ENCODE peak calls at places on chromosomes 6 and 20, in seven cellular contexts. V is brain microvascular endothelial cell, J is NCI-H1436, S is progenitor cell of endocrine pancreas, B is foreskin melanocyte, Y is SJSA1, I is T-helper 1 cell. W is an unnamed sample.

GRCh38 chr6:16004934-16005673 is 123.8 kb upstream of the MYLIP start:
- DNase-seq in V (no peak), J (no peak), S (no peak), B (no peak), Y (no peak), I (no peak), W (no peak)

GRCh38 chr20:59671661-59672471 is 67.5 kb downstream of the PHACTR3 start:
- DNase-seq in V (no peak), J (no peak), S (no peak), B (no peak), Y (peak; percentile 31), I (no peak), W (no peak)

GRCh38 chr6:79495246-79495645 is 42.0 kb downstream of the LCA5 start:
- DNase-seq in V (no peak), J (no peak), S (no peak), B (no peak), Y (no peak), I (no peak), W (no peak)

GRCh38 chr6:28816909-28817807 is 106.6 kb downstream of the TRIM27 start:
- DNase-seq in V (peak; percentile 90), J (no peak), S (no peak), B (peak; percentile 58), Y (peak; percentile 57), I (no peak), W (no peak)

GRCh38 chr6:137862419-137863125 is 4.5 kb upstream of the TNFAIP3 start:
- DNase-seq in V (no peak), J (no peak), S (no peak), B (peak; percentile 29), Y (no peak), I (no peak), W (no peak)

GRCh38 chr6:118650500-118651281 is 700 bp downstream of the CEP85L start:
- DNase-seq in V (peak; percentile 34), J (peak; percentile 9), S (peak; percentile 41), B (no peak), Y (peak; percentile 60), I (peak; percentile 44), W (no peak)

GRCh38 chr6:149563203-149563927 is 2.8 kb upstream of the GINM1 start:
- DNase-seq in V (peak; percentile 58), J (no peak), S (no peak), B (no peak), Y (no peak), I (no peak), W (no peak)

GRCh38 chr6:54525731-54526130 is 217.5 kb downstream of the TINAG start:
- DNase-seq in V (peak; percentile 4), J (no peak), S (no peak), B (no peak), Y (no peak), I (no peak), W (no peak)

GRCh38 chr20:45115386-45115774 is 406 bp upstream of the WFDC5 start:
- DNase-seq in V (no peak), J (no peak), S (no peak), B (no peak), Y (no peak), I (no peak), W (no peak)

GRCh38 chr20:31608256-31608980 is 3.3 kb downstream of the ID1 start:
- DNase-seq in V (no peak), J (peak; percentile 79), S (peak; percentile 98), B (no peak), Y (peak; percentile 71), I (no peak), W (no peak)

GRCh38 chr6:33860706-33861474 is 57.1 kb upstream of the MLN start:
- DNase-seq in V (no peak), J (peak; percentile 34), S (no peak), B (no peak), Y (no peak), I (no peak), W (no peak)

GRCh38 chr20:29409833-29410804 is 1847.3 kb upstream of the DEFB115 start:
- DNase-seq in V (no peak), J (no peak), S (no peak), B (no peak), Y (no peak), I (no peak), W (no peak)

GRCh38 chr6:113777601-113778000 is 79.5 kb upstream of the MARCKS start:
- DNase-seq in V (no peak), J (no peak), S (no peak), B (no peak), Y (no peak), I (no peak), W (no peak)

GRCh38 chr6:105488521-105489212 is 85.8 kb upstream of the PREP start:
- DNase-seq in V (no peak), J (no peak), S (no peak), B (no peak), Y (no peak), I (no peak), W (no peak)

GRCh38 chr6:78599526-78599925 is 267.8 kb upstream of the IRAK1BP1 start:
- DNase-seq in V (no peak), J (no peak), S (no peak), B (no peak), Y (peak; percentile 50), I (no peak), W (no peak)

GRCh38 chr6:137650720-137651119 is 156.5 kb upstream of the OLIG3 start:
- DNase-seq in V (no peak), J (no peak), S (no peak), B (no peak), Y (no peak), I (no peak), W (no peak)

GRCh38 chr6:29793036-29793356 is 34.6 kb upstream of the HLA-G start:
- DNase-seq in V (no peak), J (no peak), S (no peak), B (no peak), Y (no peak), I (no peak), W (no peak)

GRCh38 chr20:18527836-18528235 is 20.1 kb downstream of the SEC23B start:
- DNase-seq in V (peak; percentile 57), J (no peak), S (no peak), B (no peak), Y (no peak), I (no peak), W (no peak)